ENCODE peak calls at places on chromosomes 13 and 19, in six cellular contexts. F, K, R, Q, Z and U are unnamed samples.

GRCh38 chr13:44373601-44374347 is at the start of gene SERP2:
- DNase-seq in F (no peak), K (no peak), R (peak; percentile 46), Q (no peak), Z (no peak), U (no peak)

GRCh38 chr19:36051236-36051635 is 2.8 kb downstream of the THAP8 start:
- DNase-seq in F (no peak), K (no peak), R (no peak), Q (no peak), Z (no peak), U (no peak)

GRCh38 chr13:36362251-36362650 is 16.1 kb upstream of the SPART start:
- DNase-seq in F (peak; percentile 38), K (no peak), R (peak; percentile 87), Q (peak; percentile 68), Z (no peak), U (no peak)

GRCh38 chr19:39246951-39247669 is 1.5 kb downstream of the IFNL4 start:
- DNase-seq in F (no peak), K (no peak), R (no peak), Q (no peak), Z (no peak), U (no peak)

GRCh38 chr13:39777527-39778061 is 122.1 kb downstream of the COG6 start:
- DNase-seq in F (peak; percentile 55), K (peak; percentile 51), R (peak; percentile 77), Q (peak; percentile 88), Z (peak; percentile 79), U (peak; percentile 66)

GRCh38 chr19:28556371-28556770 is 656.6 kb downstream of the UQCRFS1 start:
- DNase-seq in F (no peak), K (no peak), R (no peak), Q (no peak), Z (no peak), U (no peak)

GRCh38 chr13:44816701-44817684 is 172.3 kb downstream of the NUFIP1 start:
- DNase-seq in F (no peak), K (no peak), R (no peak), Q (peak; percentile 20), Z (no peak), U (no peak)

GRCh38 chr19:46101293-46101692 is 23.2 kb downstream of the IGFL3 start:
- DNase-seq in F (no peak), K (no peak), R (no peak), Q (no peak), Z (no peak), U (no peak)

GRCh38 chr19:58555920-58556632 is 1.2 kb upstream of the CHMP2A start:
- DNase-seq in F (no peak), K (no peak), R (no peak), Q (no peak), Z (no peak), U (no peak)

GRCh38 chr13:72536668-72537399 is 190.6 kb downstream of the MZT1 start:
- DNase-seq in F (no peak), K (no peak), R (peak; percentile 28), Q (no peak), Z (no peak), U (peak; percentile 19)

GRCh38 chr13:74550039-74550438 is 415.8 kb upstream of the KLF12 start:
- DNase-seq in F (no peak), K (no peak), R (no peak), Q (no peak), Z (peak; percentile 29), U (no peak)

GRCh38 chr13:90055121-90055520 is 1292.4 kb upstream of the MIR17HG start:
- DNase-seq in F (no peak), K (no peak), R (peak; percentile 8), Q (no peak), Z (no peak), U (no peak)

GRCh38 chr13:44437356-44438233 is 64.0 kb downstream of the SERP2 start:
- DNase-seq in F (no peak), K (peak; percentile 44), R (peak; percentile 78), Q (no peak), Z (peak; percentile 4), U (no peak)

GRCh38 chr13:114166381-114167131 is 12.5 kb upstream of the CFAP97D2 start:
- DNase-seq in F (no peak), K (no peak), R (no peak), Q (no peak), Z (no peak), U (no peak)

GRCh38 chr19:11237321-11237720 is 2.1 kb upstream of the ANGPTL8 start:
- DNase-seq in F (no peak), K (no peak), R (no peak), Q (no peak), Z (no peak), U (no peak)

GRCh38 chr13:87986639-87987250 is 315.6 kb downstream of the SLITRK5 start:
- DNase-seq in F (no peak), K (no peak), R (no peak), Q (no peak), Z (no peak), U (no peak)

GRCh38 chr19:2668188-2668763 is 34.2 kb downstream of the GNG7 start:
- DNase-seq in F (no peak), K (peak; percentile 58), R (no peak), Q (no peak), Z (no peak), U (no peak)

GRCh38 chr19:57664269-57665127 is 4.2 kb upstream of the ZSCAN4 start:
- DNase-seq in F (no peak), K (no peak), R (peak; percentile 52), Q (peak; percentile 2), Z (no peak), U (no peak)

GRCh38 chr13:52852444-52852843 is 4.0 kb upstream of the PCDH8 start:
- DNase-seq in F (no peak), K (no peak), R (no peak), Q (no peak), Z (no peak), U (no peak)

GRCh38 chr13:53137777-53138176 is 109.2 kb downstream of the OLFM4 start:
- DNase-seq in F (peak; percentile 66), K (no peak), R (peak; percentile 81), Q (peak; percentile 31), Z (peak; percentile 71), U (no peak)

GRCh38 chr19:19704836-19705235 is 28.1 kb downstream of the ZNF14 start:
- DNase-seq in F (no peak), K (no peak), R (no peak), Q (no peak), Z (no peak), U (no peak)

GRCh38 chr13:66266761-66267160 is 963.4 kb downstream of the PCDH9 start:
- DNase-seq in F (no peak), K (no peak), R (no peak), Q (no peak), Z (no peak), U (no peak)

GRCh38 chr19:53537523-53538377 is at the start of gene ZNF331:
- DNase-seq in F (no peak), K (peak; percentile 90), R (peak; percentile 71), Q (peak; percentile 68), Z (no peak), U (no peak)

GRCh38 chr13:44052843-44053607 is 173.3 kb downstream of the LACC1 start:
- DNase-seq in F (no peak), K (no peak), R (peak; percentile 53), Q (peak; percentile 79), Z (no peak), U (peak; percentile 56)

GRCh38 chr13:52850396-52851152 is 2.1 kb upstream of the PCDH8 start:
- DNase-seq in F (no peak), K (peak; percentile 89), R (peak; percentile 48), Q (no peak), Z (no peak), U (no peak)

GRCh38 chr13:105642511-105642958 is 892.9 kb downstream of the EFNB2 start:
- DNase-seq in F (no peak), K (no peak), R (no peak), Q (peak; percentile 46), Z (no peak), U (no peak)

GRCh38 chr13:20495087-20496023 is 30.3 kb downstream of the CRYL1 start:
- DNase-seq in F (peak; percentile 39), K (peak; percentile 79), R (peak; percentile 79), Q (peak; percentile 73), Z (peak; percentile 24), U (peak; percentile 50)

DNA sequence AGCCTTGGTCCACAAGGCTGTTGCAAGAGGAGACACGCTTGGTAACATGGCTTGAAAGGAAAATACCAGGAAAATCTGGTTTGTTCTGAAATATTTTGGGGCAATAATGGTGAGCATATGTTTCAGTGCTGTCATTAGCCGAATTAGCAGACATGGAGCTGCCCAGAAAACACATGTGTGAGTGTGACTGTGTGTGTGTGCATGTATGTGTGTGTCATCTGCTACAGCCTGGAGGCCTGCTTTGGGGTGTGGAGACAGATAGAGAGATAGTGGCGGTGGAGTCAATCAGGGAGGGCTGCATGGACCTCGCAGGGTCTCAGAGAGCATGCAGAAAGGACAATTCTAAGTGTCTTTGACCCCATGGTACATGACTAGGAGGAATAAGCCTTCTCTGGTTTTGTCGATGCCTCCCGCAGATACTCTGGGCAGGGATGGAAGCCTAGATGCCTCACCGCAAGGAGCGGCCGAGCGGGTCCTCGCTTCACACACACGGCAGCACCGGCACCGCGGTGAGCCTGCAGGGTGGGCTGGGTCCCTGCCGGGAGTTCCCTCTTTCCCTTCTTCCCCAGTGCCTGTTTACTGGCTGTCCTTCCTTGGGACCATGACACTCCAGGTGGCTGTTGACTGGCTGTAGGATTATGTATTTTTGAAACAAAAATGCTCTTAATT is 3.5 kb downstream of the KCTD15 start:
- DNase-seq in F (no peak), K (no peak), R (no peak), Q (no peak), Z (no peak), U (no peak)
- H3K4me3 ChIP-seq in F (no peak overlapping the region), K (no peak overlapping the region), R (no peak overlapping the region), Q (no peak overlapping the region), Z (no peak overlapping the region), U (no peak overlapping the region)

DNA sequence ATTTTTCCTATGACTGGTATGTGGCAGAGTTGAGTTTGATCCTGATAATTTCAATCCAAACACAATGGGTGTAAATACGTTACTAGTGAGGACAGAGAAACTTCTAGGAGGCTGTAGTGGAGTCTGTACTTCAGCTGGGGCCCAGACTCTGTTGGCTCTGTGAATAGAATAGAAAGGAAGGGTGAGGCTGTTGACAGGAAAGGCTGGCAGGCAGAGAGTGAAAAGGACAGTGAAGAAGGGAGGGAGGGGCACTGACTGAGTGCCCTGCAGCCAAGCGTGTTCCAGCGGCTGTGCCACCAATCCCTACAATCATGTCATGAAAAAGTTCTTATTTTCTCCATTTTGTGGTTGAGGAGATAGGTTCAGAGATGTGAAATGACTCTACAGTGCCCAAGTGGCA is 80.5 kb downstream of the MBNL2 start:
- DNase-seq in F (no peak), K (no peak), R (no peak), Q (no peak), Z (no peak), U (no peak)
- H3K4me3 ChIP-seq in F (no peak overlapping the region), K (no peak overlapping the region), R (no peak overlapping the region), Q (no peak overlapping the region), Z (no peak overlapping the region), U (no peak overlapping the region)

DNA sequence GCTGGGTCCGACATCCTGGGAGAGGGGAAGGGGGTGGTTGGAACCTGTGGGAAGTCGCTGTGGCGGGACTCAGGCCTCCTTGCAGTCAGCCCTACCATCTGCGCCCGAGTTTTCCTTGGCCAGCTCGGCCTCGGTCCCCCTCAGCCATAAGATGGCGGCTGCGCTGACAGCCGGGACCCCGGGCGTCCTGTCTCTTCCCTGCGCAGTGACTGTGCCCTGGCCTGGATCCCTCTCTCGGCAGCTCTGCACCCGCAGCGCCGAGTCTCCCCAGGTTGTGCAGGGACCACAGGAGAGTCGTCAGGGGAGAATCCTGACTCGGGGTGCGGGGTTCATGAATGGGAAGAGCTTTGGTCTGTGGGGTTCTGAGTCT is 345 bp downstream of the ZNF257 start:
- DNase-seq in F (no peak), K (no peak), R (no peak), Q (no peak), Z (no peak), U (no peak)
- H3K4me3 ChIP-seq in F (peak overlapping the region; percentile 50), K (no peak overlapping the region), R (peak overlapping the region; percentile 69), Q (peak overlapping the region; percentile 48), Z (peak overlapping the region; percentile 56), U (peak overlapping the region; percentile 60)

GRCh38 chr19:31459430-31459829 is 110.2 kb upstream of the TSHZ3 start:
- DNase-seq in F (no peak), K (no peak), R (no peak), Q (no peak), Z (no peak), U (no peak)

GRCh38 chr19:31461814-31462539 is 112.7 kb upstream of the TSHZ3 start:
- DNase-seq in F (no peak), K (no peak), R (peak; percentile 25), Q (no peak), Z (no peak), U (no peak)
- H3K4me3 ChIP-seq in F (no peak overlapping the region), K (no peak overlapping the region), R (no peak overlapping the region), Q (no peak overlapping the region), Z (no peak overlapping the region), U (no peak overlapping the region)